ENCODE peak calls at places on chromosomes 16 and 17, in nine cellular contexts. S is CD8-positive, alpha-beta T cell; C is lower lobe of right lung; I is IMR-90; G is aorta; A is transverse colon; K is PC-9; F is tibial artery; T is CD8-positive, alpha-beta memory T cell. D is an unnamed sample.

GRCh38 chr17:4605826-4606225 is 21.5 kb downstream of the SMTNL2 start:
- DNase-seq in C (no peak), A (peak; percentile 35), T (no peak), S (no peak), F (no peak), G (no peak), I (peak; percentile 30), K (no peak), D (no peak)

GRCh38 chr16:58094791-58095574 is 34.2 kb downstream of the CFAP20 start:
- DNase-seq in S (no peak), K (no peak), A (no peak), T (no peak), G (no peak), C (no peak), I (no peak), F (no peak), D (no peak)

GRCh38 chr17:32015245-32016013 is 8.2 kb downstream of the LRRC37B start:
- DNase-seq in T (no peak), F (no peak), I (peak; percentile 33), A (no peak), K (peak; percentile 88), G (no peak), C (no peak), S (no peak), D (no peak)

GRCh38 chr16:1012722-1013592 is 31.4 kb downstream of the SOX8 start:
- DNase-seq in K (no peak), A (no peak), F (no peak), T (no peak), I (no peak), C (no peak), G (no peak), S (no peak), D (no peak)

GRCh38 chr17:56978441-56979090 is 635 bp downstream of the SCPEP1 start:
- DNase-seq in F (no peak), A (no peak), K (peak; percentile 45), G (no peak), T (no peak), I (peak; percentile 5), S (no peak), C (no peak), D (no peak)

GRCh38 chr16:79593074-79593531 is 7.4 kb downstream of the MAF start:
- DNase-seq in C (no peak), F (no peak), S (no peak), A (no peak), I (no peak), T (no peak), K (no peak), G (no peak), D (no peak)

GRCh38 chr17:35769895-35770486 is 9.3 kb downstream of the C17orf50 start:
- DNase-seq in A (no peak), K (no peak), T (no peak), S (no peak), C (no peak), I (no peak), G (no peak), F (no peak), D (no peak)

GRCh38 chr17:64150237-64151015 is 20.5 kb upstream of the ERN1 start:
- DNase-seq in K (peak; percentile 56), T (no peak), A (no peak), F (peak; percentile 76), G (no peak), C (peak; percentile 70), I (no peak), S (no peak), D (no peak)

GRCh38 chr17:21125862-21126261 is 902 bp upstream of the DHRS7B start:
- DNase-seq in A (no peak), C (no peak), G (no peak), S (peak; percentile 67), I (no peak), T (peak; percentile 52), F (no peak), K (no peak), D (no peak)

GRCh38 chr17:48731355-48731754 is 2.8 kb upstream of the HOXB13 start:
- DNase-seq in G (no peak), S (no peak), A (no peak), C (no peak), I (no peak), K (no peak), F (no peak), T (no peak), D (no peak)

GRCh38 chr17:12043702-12044101 is 23.0 kb downstream of the MAP2K4 start:
- DNase-seq in S (no peak), C (no peak), A (no peak), T (no peak), G (no peak), I (no peak), F (no peak), K (no peak), D (no peak)

GRCh38 chr16:1741553-1742165 is 29.7 kb downstream of the NME3 start:
- DNase-seq in G (no peak), K (no peak), A (no peak), T (no peak), F (no peak), I (no peak), C (no peak), S (no peak), D (no peak)

GRCh38 chr17:67605259-67605912 is 112.3 kb upstream of the NOL11 start:
- DNase-seq in G (peak; percentile 80), C (no peak), F (no peak), I (no peak), A (no peak), S (no peak), T (no peak), K (no peak), D (no peak)

GRCh38 chr16:13923703-13924298 is 3.8 kb downstream of the ERCC4 start:
- DNase-seq in S (no peak), F (no peak), T (no peak), C (no peak), I (peak; percentile 67), K (peak; percentile 58), G (no peak), A (no peak), D (peak; percentile 60)

GRCh38 chr16:78281115-78281514 is 181.7 kb downstream of the WWOX start:
- DNase-seq in S (no peak), T (no peak), C (no peak), A (no peak), K (no peak), F (no peak), G (no peak), I (no peak), D (no peak)

GRCh38 chr17:4591529-4591928 is 7.2 kb downstream of the SMTNL2 start:
- DNase-seq in S (no peak), A (no peak), K (peak; percentile 44), G (no peak), T (no peak), I (peak; percentile 53), F (no peak), C (no peak), D (no peak)

DNA sequence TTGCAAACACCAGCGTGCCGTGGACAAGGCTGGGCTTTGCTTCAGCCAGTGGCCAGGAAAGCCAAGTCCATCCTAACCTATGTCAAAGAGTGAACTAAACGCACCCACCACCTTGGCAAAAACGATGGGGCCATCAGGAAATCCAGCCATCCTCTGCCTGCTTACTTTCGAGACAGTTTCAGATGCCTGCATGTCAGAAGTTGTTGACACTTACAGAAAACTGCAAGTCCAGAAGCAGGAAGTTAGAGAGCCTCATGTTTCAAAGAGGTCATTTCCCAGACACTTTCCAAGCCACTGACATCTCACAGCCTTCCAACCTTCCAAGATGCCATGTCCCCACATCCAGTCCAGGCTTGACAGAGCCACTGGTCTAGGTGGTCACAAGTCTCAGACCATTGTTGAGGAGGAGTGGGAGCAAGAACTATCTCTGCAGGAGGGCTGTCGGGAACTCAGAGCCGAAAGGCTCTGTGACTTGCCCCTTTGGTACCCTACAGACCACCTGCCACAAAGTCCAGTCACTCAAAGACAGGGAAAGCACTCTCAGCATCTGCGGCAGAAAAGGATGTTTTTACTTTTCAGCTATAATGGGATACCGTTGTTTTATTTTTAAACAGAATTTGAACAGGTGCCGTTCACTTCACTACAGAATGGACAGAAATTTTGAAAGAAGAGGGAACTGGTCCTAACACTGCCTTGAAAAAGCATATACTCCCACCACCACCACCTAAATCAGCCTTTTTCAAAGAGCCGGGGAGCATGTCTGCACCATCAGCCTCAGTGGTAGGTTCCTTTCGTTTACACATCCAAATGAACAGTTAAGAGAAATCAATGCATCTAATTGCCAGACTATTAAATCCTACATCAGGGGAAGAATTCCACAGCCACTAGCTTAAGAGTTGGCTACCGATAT is 5.1 kb downstream of the ZNF423 start:
- DNase-seq in K (no peak), G (no peak), C (no peak), F (no peak), A (no peak), I (no peak), T (no peak), S (no peak), D (no peak)
- H3K36me3 ChIP-seq in K (no peaks in the 10 kb centered on the region), G (peaks cover 1% of the 10 kb centered on the region), C (no peaks in the 10 kb centered on the region), F (no peaks in the 10 kb centered on the region), A (no peaks in the 10 kb centered on the region), I (no peaks in the 10 kb centered on the region), T (no peaks in the 10 kb centered on the region), S (no peaks in the 10 kb centered on the region), D (no peaks in the 10 kb centered on the region)

GRCh38 chr16:88759976-88760350 is 25.1 kb downstream of the PIEZO1 start:
- DNase-seq in S (no peak), A (no peak), C (no peak), K (no peak), G (no peak), F (no peak), T (no peak), I (no peak), D (no peak)
- H3K27ac ChIP-seq in S (no peak overlapping the region), A (peak overlapping the region; percentile 88), C (peak overlapping the region; percentile 51), K (peak overlapping the region; percentile 18), G (no peak overlapping the region), F (no peak overlapping the region), T (peak overlapping the region; percentile 38), I (no peak overlapping the region), D (no peak overlapping the region)

DNA sequence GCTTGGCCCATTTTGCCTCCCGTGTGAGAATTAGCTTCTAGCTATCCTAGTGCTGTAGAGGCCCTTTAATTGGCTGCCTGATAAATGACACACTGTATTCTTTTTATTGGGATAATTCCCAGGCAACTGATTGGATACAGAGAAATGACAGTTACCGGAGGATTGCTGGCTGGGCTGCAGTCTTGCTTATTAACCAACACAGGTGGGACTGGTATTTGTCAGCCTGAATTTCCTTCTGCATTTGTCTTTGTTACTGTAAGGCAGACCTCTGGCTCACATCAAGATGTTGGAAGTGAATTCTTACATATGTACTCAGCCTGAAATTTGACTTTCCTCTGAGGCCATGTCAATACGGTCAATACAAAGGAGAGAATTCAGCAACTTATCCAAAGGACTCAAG is 650.8 kb upstream of the SOX9 start:
- DNase-seq in A (no peak), I (no peak), C (no peak), K (no peak), T (no peak), F (no peak), G (no peak), S (no peak), D (no peak)
- H3K36me3 ChIP-seq in A (no peaks in the 10 kb centered on the region), I (no peaks in the 10 kb centered on the region), C (no peaks in the 10 kb centered on the region), K (no peaks in the 10 kb centered on the region), T (no peaks in the 10 kb centered on the region), F (no peaks in the 10 kb centered on the region), G (no peaks in the 10 kb centered on the region), S (no peaks in the 10 kb centered on the region), D (no peaks in the 10 kb centered on the region)

GRCh38 chr17:29732613-29733012 is 109.9 kb upstream of the CORO6 start:
- DNase-seq in C (no peak), I (peak; percentile 9), F (no peak), A (no peak), T (no peak), S (no peak), K (peak; percentile 85), G (no peak), D (no peak)
- H3K27ac ChIP-seq in C (no peak overlapping the region), I (peak overlapping the region; percentile 99), F (no peak overlapping the region), A (no peak overlapping the region), T (no peak overlapping the region), S (no peak overlapping the region), K (peak overlapping the region; percentile 63), G (no peak overlapping the region), D (no peak overlapping the region)